ENCODE peak calls at places on chromosome 6, in six cellular contexts. Z is body of pancreas, M is esophagus squamous epithelium, Q is adrenal gland, B is NB4, N is spleen. D is an unnamed sample.

GRCh38 chr6:35052694-35053565 is 88.2 kb downstream of the TCP11 start:
- DNase-seq in Z (no peak), M (no peak), Q (peak), B (peak), N (no peak), D (peak)

GRCh38 chr6:128696651-128697391 is 176.4 kb upstream of the PTPRK start:
- DNase-seq in Z (no peak), M (no peak), Q (no peak), B (no peak), N (no peak), D (no peak)

GRCh38 chr6:79377830-79378460 is 143.5 kb upstream of the HMGN3 start:
- DNase-seq in Z (no peak), M (no peak), Q (peak), B (no peak), N (no peak), D (no peak)

GRCh38 chr6:11006060-11006459 is 38.0 kb downstream of the ELOVL2 start:
- DNase-seq in Z (no peak), M (no peak), Q (no peak), B (no peak), N (no peak), D (no peak)

GRCh38 chr6:33988121-33989015 is 157.5 kb downstream of the GRM4 start:
- DNase-seq in Z (peak), M (no peak), Q (no peak), B (no peak), N (peak), D (no peak)

GRCh38 chr6:150897400-150897943 is 32.0 kb downstream of the MTHFD1L start:
- DNase-seq in Z (no peak), M (no peak), Q (no peak), B (no peak), N (no peak), D (no peak)

GRCh38 chr6:170205534-170206316 is 85.2 kb downstream of the DLL1 start:
- DNase-seq in Z (no peak), M (no peak), Q (no peak), B (no peak), N (no peak), D (no peak)

GRCh38 chr6:124131259-124131658 is 327.6 kb downstream of the NKAIN2 start:
- DNase-seq in Z (no peak), M (no peak), Q (no peak), B (no peak), N (no peak), D (no peak)

GRCh38 chr6:127690092-127690491 is 113.1 kb downstream of the C6orf58 start:
- DNase-seq in Z (no peak), M (no peak), Q (no peak), B (peak), N (no peak), D (no peak)

GRCh38 chr6:52263709-52264320 is 19.5 kb upstream of the IL17F start:
- DNase-seq in Z (peak), M (no peak), Q (peak), B (peak), N (peak), D (peak)

GRCh38 chr6:122050226-122050755 is 349.2 kb upstream of the HSF2 start:
- DNase-seq in Z (no peak), M (no peak), Q (no peak), B (no peak), N (no peak), D (no peak)

GRCh38 chr6:82741996-82742385 is 323.6 kb downstream of the UBE3D start:
- DNase-seq in Z (no peak), M (no peak), Q (no peak), B (no peak), N (no peak), D (no peak)

GRCh38 chr6:6328451-6328850 is 8.0 kb upstream of the F13A1 start:
- DNase-seq in Z (no peak), M (no peak), Q (no peak), B (peak), N (no peak), D (no peak)

GRCh38 chr6:169802790-169803189 is 51.4 kb downstream of the ERMARD start:
- DNase-seq in Z (no peak), M (no peak), Q (no peak), B (peak), N (peak), D (no peak)

GRCh38 chr6:140921366-140922226 is 1211.1 kb upstream of the GJE1 start:
- DNase-seq in Z (no peak), M (no peak), Q (peak), B (peak), N (no peak), D (no peak)

GRCh38 chr6:128836761-128837160 is 46.2 kb upstream of the LAMA2 start:
- DNase-seq in Z (no peak), M (no peak), Q (no peak), B (no peak), N (no peak), D (no peak)

GRCh38 chr6:42341221-42341620 is 110.5 kb downstream of the TRERF1 start:
- DNase-seq in Z (no peak), M (no peak), Q (no peak), B (no peak), N (no peak), D (no peak)

GRCh38 chr6:56853541-56853940 is 101.4 kb upstream of the BEND6 start:
- DNase-seq in Z (no peak), M (no peak), Q (no peak), B (no peak), N (no peak), D (no peak)

GRCh38 chr6:3443221-3443515 is 13.7 kb downstream of the SLC22A23 start:
- DNase-seq in Z (no peak), M (no peak), Q (no peak), B (no peak), N (no peak), D (no peak)

GRCh38 chr6:7912736-7913517 is 2.3 kb upstream of the TXNDC5 start:
- DNase-seq in Z (no peak), M (no peak), Q (peak), B (no peak), N (no peak), D (no peak)

GRCh38 chr6:56359201-56359899 is 112.0 kb upstream of the COL21A1 start:
- DNase-seq in Z (peak), M (peak), Q (peak), B (peak), N (no peak), D (no peak)

GRCh38 chr6:100461273-100461919 is 3.3 kb downstream of the SIM1 start:
- DNase-seq in Z (peak), M (no peak), Q (no peak), B (peak), N (no peak), D (no peak)

GRCh38 chr6:84910881-84911607 is 146.6 kb upstream of the TBX18 start:
- DNase-seq in Z (no peak), M (no peak), Q (no peak), B (no peak), N (no peak), D (no peak)

GRCh38 chr6:129852257-129852858 is 8.8 kb downstream of the TMEM244 start:
- DNase-seq in Z (no peak), M (no peak), Q (no peak), B (peak), N (no peak), D (no peak)

GRCh38 chr6:41591859-41592502 is 45.8 kb downstream of the FOXP4 start:
- DNase-seq in Z (peak), M (no peak), Q (peak), B (peak), N (peak), D (peak)

GRCh38 chr6:3777695-3778461 is 26.4 kb upstream of the PXDC1 start:
- DNase-seq in Z (no peak), M (no peak), Q (no peak), B (no peak), N (no peak), D (no peak)

GRCh38 chr6:116528800-116529199 is 16.7 kb downstream of the TRAPPC3L start:
- DNase-seq in Z (no peak), M (no peak), Q (no peak), B (no peak), N (no peak), D (no peak)

GRCh38 chr6:128239898-128240509 is 280.4 kb downstream of the PTPRK start:
- DNase-seq in Z (no peak), M (no peak), Q (no peak), B (no peak), N (no peak), D (no peak)

GRCh38 chr6:23940466-23940865 is 185.5 kb upstream of the NRSN1 start:
- DNase-seq in Z (no peak), M (no peak), Q (no peak), B (no peak), N (no peak), D (no peak)

GRCh38 chr6:14804444-14805210 is 441.2 kb upstream of the JARID2 start:
- DNase-seq in Z (peak), M (no peak), Q (peak), B (no peak), N (peak), D (peak)

GRCh38 chr6:8556370-8557018 is 121.1 kb upstream of the SLC35B3 start:
- DNase-seq in Z (no peak), M (no peak), Q (no peak), B (peak), N (no peak), D (no peak)

GRCh38 chr6:107154131-107154906 is 39.0 kb upstream of the BEND3 start:
- DNase-seq in Z (peak), M (no peak), Q (no peak), B (no peak), N (no peak), D (no peak)

GRCh38 chr6:85469276-85470022 is 19.6 kb downstream of the NT5E start:
- DNase-seq in Z (no peak), M (no peak), Q (no peak), B (no peak), N (no peak), D (no peak)

DNA sequence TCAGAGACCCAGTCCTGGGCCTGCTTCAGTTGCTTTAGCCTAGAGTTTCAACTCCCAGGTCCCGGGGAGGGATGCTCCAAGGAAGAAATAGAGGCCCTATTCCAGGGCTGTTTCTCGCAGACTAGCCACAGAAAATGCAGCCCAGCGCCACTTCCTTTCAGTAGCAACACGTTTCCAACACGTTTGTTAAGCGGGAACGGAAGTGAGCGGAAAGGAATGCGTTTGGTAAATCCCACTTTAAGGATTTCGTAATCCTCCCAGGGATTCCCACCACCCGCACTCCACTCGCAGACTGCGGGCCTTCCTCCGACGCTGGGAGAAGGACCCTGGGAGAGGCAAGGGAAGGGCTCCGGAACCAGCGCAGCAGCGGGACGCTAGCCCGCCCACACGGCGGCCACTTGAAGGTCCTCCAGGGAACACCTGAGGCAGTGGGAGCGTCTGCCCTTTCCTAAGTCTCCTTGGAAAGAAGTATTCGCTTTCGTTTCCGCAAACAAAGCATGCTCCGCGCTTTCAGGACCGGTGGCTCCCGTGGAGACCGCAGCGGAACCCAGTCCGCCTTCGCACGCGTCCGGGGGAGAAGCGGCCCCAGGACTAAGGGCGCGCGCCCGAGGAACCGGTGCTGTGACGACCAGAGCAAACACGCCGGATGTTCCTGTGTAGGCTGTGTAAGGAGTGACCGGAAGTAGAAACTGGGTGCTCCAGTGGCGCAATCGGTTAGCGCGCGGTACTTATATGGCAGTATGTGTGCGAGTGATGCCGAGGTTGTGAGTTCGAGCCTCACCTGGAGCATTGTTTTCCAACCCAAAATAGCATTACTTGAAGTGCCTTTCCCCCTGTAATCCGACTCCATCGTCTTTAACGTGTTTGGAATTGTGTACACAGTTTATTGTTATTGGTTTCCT is 227.6 kb upstream of the PRSS16 start:
- DNase-seq in Z (peak), M (peak), Q (peak), B (peak), N (peak), D (peak)
- TF ChIP-seq POLR2A in Z (peak), M (peak), Q (peak), B (peak), N (no peak), D (peak)

DNA sequence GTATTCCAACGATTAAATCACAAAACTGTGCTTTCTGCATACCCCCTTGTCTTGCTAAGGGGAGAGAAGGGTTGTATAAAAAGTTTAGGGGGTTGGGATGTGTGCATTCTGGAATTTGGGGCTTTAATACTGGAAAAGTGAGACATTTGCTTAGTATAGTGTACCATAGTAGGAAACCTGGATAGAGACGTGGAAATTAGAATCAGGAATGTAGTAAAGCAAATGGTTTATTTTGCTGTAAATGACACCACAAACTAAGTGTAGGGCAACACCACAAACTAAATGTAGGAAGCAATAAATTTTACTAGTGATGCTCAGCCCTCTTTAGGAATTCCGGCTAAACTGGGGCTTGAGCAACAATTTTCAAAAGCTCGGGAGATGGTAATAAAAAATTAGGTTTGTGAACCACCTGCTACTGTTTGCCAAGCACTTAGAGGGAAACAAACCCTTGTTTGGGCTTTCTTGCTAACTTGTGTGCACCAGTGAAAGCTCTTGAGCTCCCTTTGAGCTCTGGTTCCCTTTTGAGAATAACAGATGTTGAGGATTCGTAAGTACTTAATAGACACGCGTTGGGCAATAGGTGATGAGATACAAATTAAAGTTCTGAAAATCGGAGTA is 13.8 kb downstream of the BRD2 start:
- DNase-seq in Z (no peak), M (no peak), Q (no peak), B (peak), N (no peak), D (no peak)
- TF ChIP-seq POLR2A in Z (no peak), M (peak), Q (no peak), B (no peak), N (no peak), D (no peak)

GRCh38 chr6:147246853-147247635 is 42.8 kb downstream of the STXBP5 start:
- DNase-seq in Z (no peak), M (no peak), Q (no peak), B (no peak), N (no peak), D (no peak)
- TF ChIP-seq POLR2A in Z (no peak), M (no peak), Q (no peak), B (no peak), N (no peak), D (no peak)

GRCh38 chr6:32436995-32437836 is 2.5 kb upstream of the HLA-DRA start:
- DNase-seq in Z (no peak), M (no peak), Q (no peak), B (peak), N (no peak), D (no peak)
- TF ChIP-seq POLR2A in Z (no peak), M (no peak), Q (no peak), B (no peak), N (no peak), D (no peak)

GRCh38 chr6:43771858-43772570 is 2.0 kb downstream of the VEGFA start:
- DNase-seq in Z (peak), M (no peak), Q (peak), B (peak), N (peak), D (peak)
- TF ChIP-seq POLR2A in Z (no peak), M (no peak), Q (no peak), B (peak), N (no peak), D (peak)

GRCh38 chr6:31734703-31735500 is 1.4 kb downstream of the CLIC1 start:
- DNase-seq in Z (peak), M (no peak), Q (peak), B (peak), N (peak), D (no peak)
- TF ChIP-seq POLR2A in Z (no peak), M (no peak), Q (no peak), B (peak), N (no peak), D (peak)

DNA sequence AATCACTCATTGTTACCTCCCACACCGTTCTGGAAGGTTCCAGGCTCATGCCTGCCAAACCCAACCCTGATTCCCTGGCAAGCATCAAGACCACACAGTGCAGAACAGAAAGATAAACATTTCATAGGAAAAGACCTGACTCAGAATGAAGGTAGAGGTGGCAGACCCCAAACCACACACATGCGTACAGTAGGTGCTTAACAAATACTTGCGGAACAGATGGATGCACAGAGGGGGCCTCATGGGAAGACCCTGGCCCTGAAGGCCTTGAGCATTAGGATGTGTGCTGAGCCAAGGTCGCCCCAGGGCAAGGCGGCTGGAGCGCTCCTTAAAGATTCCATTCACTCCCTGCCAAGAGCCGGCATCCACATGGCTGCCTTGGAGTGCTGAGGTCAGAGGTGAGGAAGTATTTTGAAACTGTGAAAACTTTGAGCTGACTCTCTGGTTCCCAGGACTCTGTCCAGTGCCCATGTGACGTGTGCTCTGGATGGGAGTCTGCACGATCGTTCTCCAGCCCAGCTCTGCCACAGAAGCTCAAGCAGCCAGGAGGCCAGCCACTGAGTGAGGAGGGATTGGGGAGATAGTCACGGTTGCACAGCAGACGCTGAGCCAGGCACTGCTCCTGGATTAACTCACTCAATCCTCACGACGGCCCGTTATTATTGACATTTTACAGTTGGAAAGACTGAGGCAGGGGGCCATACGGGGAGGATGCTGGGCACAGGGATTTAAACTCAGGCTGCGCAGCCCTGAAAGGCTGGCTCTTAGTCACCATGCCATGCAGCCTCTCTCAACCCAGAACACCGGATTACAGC is 65.5 kb upstream of the AFDN start:
- DNase-seq in Z (peak), M (no peak), Q (peak), B (no peak), N (peak), D (peak)
- TF ChIP-seq POLR2A in Z (no peak), M (no peak), Q (no peak), B (no peak), N (no peak), D (no peak)

GRCh38 chr6:36073587-36073986 is 46.0 kb downstream of the MAPK14 start:
- DNase-seq in Z (no peak), M (no peak), Q (no peak), B (no peak), N (no peak), D (no peak)

GRCh38 chr6:36070252-36070651 is 42.6 kb downstream of the MAPK14 start:
- DNase-seq in Z (no peak), M (no peak), Q (no peak), B (no peak), N (no peak), D (no peak)

GRCh38 chr6:36069573-36069972 is 42.0 kb downstream of the MAPK14 start:
- DNase-seq in Z (no peak), M (no peak), Q (no peak), B (no peak), N (no peak), D (no peak)

GRCh38 chr6:36071281-36071680 is 43.7 kb downstream of the MAPK14 start:
- DNase-seq in Z (no peak), M (no peak), Q (no peak), B (no peak), N (no peak), D (no peak)

GRCh38 chr6:36071714-36072113 is 44.1 kb downstream of the MAPK14 start:
- DNase-seq in Z (no peak), M (no peak), Q (no peak), B (no peak), N (no peak), D (no peak)
- TF ChIP-seq POLR2A in Z (no peak), M (no peak), Q (no peak), B (no peak), N (no peak), D (no peak)

D was measured in gastrocnemius medialis.